ENCODE peak calls at places on chromosomes 6 and 20, in six cellular contexts. A is MV-4-11, G is occipital lobe, S is aorta, R is head of caudate nucleus, C is stomach. U is an unnamed sample.

GRCh38 chr20:10667560-10668167 is 6.1 kb downstream of the JAG1 start:
- DNase-seq in A (no peak), G (no peak), S (no peak), R (no peak), C (no peak), U (no peak)

GRCh38 chr6:81589465-81590313 is 162.8 kb downstream of the TENT5A start:
- DNase-seq in A (no peak), G (no peak), S (no peak), R (no peak), C (peak), U (no peak)

GRCh38 chr20:51350941-51351631 is 191.4 kb downstream of the NFATC2 start:
- DNase-seq in A (no peak), G (no peak), S (no peak), R (no peak), C (no peak), U (no peak)

GRCh38 chr6:68859233-68859632 is 224.2 kb downstream of the ADGRB3 start:
- DNase-seq in A (no peak), G (no peak), S (no peak), R (no peak), C (no peak), U (no peak)

GRCh38 chr6:101477436-101477835 is 83.9 kb downstream of the GRIK2 start:
- DNase-seq in A (no peak), G (no peak), S (no peak), R (no peak), C (no peak), U (no peak)

GRCh38 chr6:90233994-90234393 is 62.6 kb downstream of the BACH2 start:
- DNase-seq in A (no peak), G (no peak), S (no peak), R (no peak), C (no peak), U (no peak)

GRCh38 chr6:95084867-95085266 is 492.5 kb upstream of the MANEA start:
- DNase-seq in A (no peak), G (no peak), S (no peak), R (no peak), C (no peak), U (no peak)

GRCh38 chr6:35165630-35166071 is 24.5 kb upstream of the TCP11 start:
- DNase-seq in A (no peak), G (no peak), S (no peak), R (no peak), C (peak), U (no peak)

GRCh38 chr20:11186301-11187008 is 512.7 kb upstream of the JAG1 start:
- DNase-seq in A (no peak), G (no peak), S (no peak), R (no peak), C (no peak), U (no peak)

GRCh38 chr6:47836639-47837038 is 54.8 kb downstream of the OPN5 start:
- DNase-seq in A (no peak), G (no peak), S (no peak), R (no peak), C (no peak), U (no peak)

GRCh38 chr20:2754426-2754825 is 46.0 kb downstream of the CPXM1 start:
- DNase-seq in A (no peak), G (no peak), S (no peak), R (no peak), C (no peak), U (no peak)

GRCh38 chr6:40719671-40720374 is 132.7 kb upstream of the LRFN2 start:
- DNase-seq in A (peak), G (peak), S (no peak), R (no peak), C (no peak), U (no peak)

GRCh38 chr6:143397229-143398222 is 53.0 kb downstream of the ADAT2 start:
- DNase-seq in A (no peak), G (no peak), S (peak), R (no peak), C (peak), U (no peak)

U was measured in retina.